ENCODE peak calls at places on chromosomes 2 and 18, in five cellular contexts. One of them, this sample, is unnamed.

GRCh38 chr18:35289293-35290069 is 548 bp downstream of the ZSCAN30 start:
- DNase-seq in GM12865: peak
- DNase-seq in endothelial cell: no peak
- DNase-seq in AG10803: peak
- DNase-seq in epithelial cell of esophagus: no peak
- DNase-seq in this sample: peak

GRCh38 chr2:55490554-55490953 is 29.0 kb upstream of the CFAP36 start:
- DNase-seq in endothelial cell: no peak
- DNase-seq in GM12865: no peak
- DNase-seq in epithelial cell of esophagus: peak
- DNase-seq in AG10803: peak
- DNase-seq in this sample: no peak

GRCh38 chr2:172116107-172116506 is 13.4 kb upstream of the DLX2 start:
- DNase-seq in AG10803: no peak
- DNase-seq in endothelial cell: no peak
- DNase-seq in GM12865: no peak
- DNase-seq in epithelial cell of esophagus: no peak
- DNase-seq in this sample: no peak

GRCh38 chr2:26904839-26905238 is 56.9 kb downstream of the DPYSL5 start:
- DNase-seq in AG10803: no peak
- DNase-seq in GM12865: peak
- DNase-seq in epithelial cell of esophagus: no peak
- DNase-seq in endothelial cell: no peak
- DNase-seq in this sample: no peak

GRCh38 chr2:86383844-86384243 is 46.4 kb upstream of the REEP1 start:
- DNase-seq in endothelial cell: no peak
- DNase-seq in epithelial cell of esophagus: no peak
- DNase-seq in AG10803: peak
- DNase-seq in GM12865: no peak
- DNase-seq in this sample: no peak

GRCh38 chr18:47953471-47953931 is 23.0 kb upstream of the SMAD2 start:
- DNase-seq in GM12865: peak
- DNase-seq in endothelial cell: no peak
- DNase-seq in AG10803: peak
- DNase-seq in epithelial cell of esophagus: peak
- DNase-seq in this sample: peak

GRCh38 chr2:173715483-173715882 is 249.7 kb downstream of the SP3 start:
- DNase-seq in AG10803: peak
- DNase-seq in GM12865: no peak
- DNase-seq in endothelial cell: no peak
- DNase-seq in epithelial cell of esophagus: peak
- DNase-seq in this sample: no peak

GRCh38 chr2:121061633-121062032 is 223.4 kb downstream of the TFCP2L1 start:
- DNase-seq in endothelial cell: no peak
- DNase-seq in GM12865: no peak
- DNase-seq in epithelial cell of esophagus: no peak
- DNase-seq in AG10803: no peak
- DNase-seq in this sample: no peak

GRCh38 chr2:52017836-52018235 is 985.9 kb upstream of the NRXN1 start:
- DNase-seq in GM12865: no peak
- DNase-seq in endothelial cell: no peak
- DNase-seq in epithelial cell of esophagus: no peak
- DNase-seq in AG10803: no peak
- DNase-seq in this sample: no peak

GRCh38 chr2:98608962-98609604 is 694 bp downstream of the UNC50 start:
- DNase-seq in epithelial cell of esophagus: peak
- DNase-seq in GM12865: peak
- DNase-seq in endothelial cell: peak
- DNase-seq in AG10803: peak
- DNase-seq in this sample: peak

GRCh38 chr18:73099759-73100158 is 232.0 kb upstream of the NETO1 start:
- DNase-seq in GM12865: no peak
- DNase-seq in endothelial cell: no peak
- DNase-seq in AG10803: no peak
- DNase-seq in epithelial cell of esophagus: no peak
- DNase-seq in this sample: no peak

GRCh38 chr2:120344991-120345975 is 653 bp upstream of the INHBB start:
- DNase-seq in epithelial cell of esophagus: no peak
- DNase-seq in endothelial cell: peak
- DNase-seq in GM12865: peak
- DNase-seq in AG10803: no peak
- DNase-seq in this sample: peak

GRCh38 chr18:56200381-56200831 is 438.0 kb downstream of the TXNL1 start:
- DNase-seq in endothelial cell: no peak
- DNase-seq in GM12865: no peak
- DNase-seq in epithelial cell of esophagus: peak
- DNase-seq in AG10803: peak
- DNase-seq in this sample: no peak

GRCh38 chr2:23600336-23600735 is 215.4 kb downstream of the KLHL29 start:
- DNase-seq in AG10803: no peak
- DNase-seq in GM12865: no peak
- DNase-seq in endothelial cell: no peak
- DNase-seq in epithelial cell of esophagus: no peak
- DNase-seq in this sample: no peak

GRCh38 chr2:82282111-82282882 is 1977.7 kb upstream of the LRRTM1 start:
- DNase-seq in epithelial cell of esophagus: no peak
- DNase-seq in AG10803: no peak
- DNase-seq in endothelial cell: peak
- DNase-seq in GM12865: no peak
- DNase-seq in this sample: peak

GRCh38 chr2:227812001-227812400 is 1.6 kb upstream of the CCL20 start:
- DNase-seq in AG10803: no peak
- DNase-seq in endothelial cell: no peak
- DNase-seq in GM12865: no peak
- DNase-seq in epithelial cell of esophagus: no peak
- DNase-seq in this sample: no peak

GRCh38 chr2:9483107-9483506 is 8.8 kb downstream of the IAH1 start:
- DNase-seq in endothelial cell: no peak
- DNase-seq in epithelial cell of esophagus: peak
- DNase-seq in AG10803: no peak
- DNase-seq in GM12865: no peak
- DNase-seq in this sample: no peak

GRCh38 chr18:42338683-42339082 is 383.6 kb downstream of the PIK3C3 start:
- DNase-seq in endothelial cell: no peak
- DNase-seq in epithelial cell of esophagus: no peak
- DNase-seq in GM12865: no peak
- DNase-seq in AG10803: no peak
- DNase-seq in this sample: no peak

GRCh38 chr2:156132941-156133340 is 199.6 kb downstream of the NR4A2 start:
- DNase-seq in AG10803: no peak
- DNase-seq in endothelial cell: no peak
- DNase-seq in GM12865: no peak
- DNase-seq in epithelial cell of esophagus: no peak
- DNase-seq in this sample: no peak

GRCh38 chr2:157592983-157593382 is 35.7 kb downstream of the ACVR1C start:
- DNase-seq in endothelial cell: no peak
- DNase-seq in epithelial cell of esophagus: peak
- DNase-seq in AG10803: peak
- DNase-seq in GM12865: peak
- DNase-seq in this sample: no peak
- TF ChIP-seq CTCF in endothelial cell: peak
- TF ChIP-seq CTCF in epithelial cell of esophagus: peak
- TF ChIP-seq CTCF in AG10803: peak
- TF ChIP-seq CTCF in GM12865: peak
- TF ChIP-seq CTCF in this sample: no peak

GRCh38 chr2:21372654-21373053 is 248.9 kb downstream of the TDRD15 start:
- DNase-seq in GM12865: peak
- DNase-seq in endothelial cell: peak
- DNase-seq in epithelial cell of esophagus: peak
- DNase-seq in AG10803: no peak
- DNase-seq in this sample: no peak
- TF ChIP-seq CTCF in GM12865: peak
- TF ChIP-seq CTCF in endothelial cell: peak
- TF ChIP-seq CTCF in epithelial cell of esophagus: peak
- TF ChIP-seq CTCF in AG10803: no peak
- TF ChIP-seq CTCF in this sample: peak

GRCh38 chr2:33034784-33035183 is 88.0 kb downstream of the LTBP1 start:
- DNase-seq in AG10803: peak
- DNase-seq in epithelial cell of esophagus: peak
- DNase-seq in endothelial cell: no peak
- DNase-seq in GM12865: no peak
- DNase-seq in this sample: no peak
- TF ChIP-seq CTCF in AG10803: peak
- TF ChIP-seq CTCF in epithelial cell of esophagus: peak
- TF ChIP-seq CTCF in endothelial cell: no peak
- TF ChIP-seq CTCF in GM12865: no peak
- TF ChIP-seq CTCF in this sample: no peak

DNA sequence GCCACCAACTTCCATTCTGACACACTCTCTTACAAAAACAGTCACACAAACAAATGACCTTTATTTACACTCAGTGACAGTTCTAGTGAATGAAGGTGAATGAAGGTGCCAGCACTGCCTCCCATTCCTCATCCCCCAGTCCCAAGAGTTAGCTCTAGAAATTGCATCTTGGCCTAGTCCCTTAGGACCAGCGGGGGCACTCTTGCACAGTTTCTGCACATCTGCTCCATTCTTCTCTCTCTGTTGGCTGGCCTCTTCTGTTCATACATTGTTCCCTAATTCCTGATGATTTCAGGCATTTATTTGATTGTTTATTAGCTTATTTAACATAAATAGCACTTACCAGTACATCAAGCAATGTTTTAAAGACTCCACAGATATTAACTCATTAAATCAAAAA is 30.9 kb downstream of the GAREM1 start:
- DNase-seq in endothelial cell: peak
- DNase-seq in AG10803: no peak
- DNase-seq in epithelial cell of esophagus: peak
- DNase-seq in GM12865: no peak
- DNase-seq in this sample: no peak
- TF ChIP-seq CTCF in endothelial cell: no peak
- TF ChIP-seq CTCF in AG10803: peak
- TF ChIP-seq CTCF in epithelial cell of esophagus: peak
- TF ChIP-seq CTCF in GM12865: peak
- TF ChIP-seq CTCF in this sample: no peak

GRCh38 chr18:11398625-11399024 is 210.8 kb upstream of the SLC35G4 start:
- DNase-seq in AG10803: no peak
- DNase-seq in GM12865: no peak
- DNase-seq in epithelial cell of esophagus: no peak
- DNase-seq in endothelial cell: no peak
- DNase-seq in this sample: no peak
- TF ChIP-seq CTCF in AG10803: no peak
- TF ChIP-seq CTCF in GM12865: peak
- TF ChIP-seq CTCF in epithelial cell of esophagus: no peak
- TF ChIP-seq CTCF in endothelial cell: peak
- TF ChIP-seq CTCF in this sample: peak

DNA sequence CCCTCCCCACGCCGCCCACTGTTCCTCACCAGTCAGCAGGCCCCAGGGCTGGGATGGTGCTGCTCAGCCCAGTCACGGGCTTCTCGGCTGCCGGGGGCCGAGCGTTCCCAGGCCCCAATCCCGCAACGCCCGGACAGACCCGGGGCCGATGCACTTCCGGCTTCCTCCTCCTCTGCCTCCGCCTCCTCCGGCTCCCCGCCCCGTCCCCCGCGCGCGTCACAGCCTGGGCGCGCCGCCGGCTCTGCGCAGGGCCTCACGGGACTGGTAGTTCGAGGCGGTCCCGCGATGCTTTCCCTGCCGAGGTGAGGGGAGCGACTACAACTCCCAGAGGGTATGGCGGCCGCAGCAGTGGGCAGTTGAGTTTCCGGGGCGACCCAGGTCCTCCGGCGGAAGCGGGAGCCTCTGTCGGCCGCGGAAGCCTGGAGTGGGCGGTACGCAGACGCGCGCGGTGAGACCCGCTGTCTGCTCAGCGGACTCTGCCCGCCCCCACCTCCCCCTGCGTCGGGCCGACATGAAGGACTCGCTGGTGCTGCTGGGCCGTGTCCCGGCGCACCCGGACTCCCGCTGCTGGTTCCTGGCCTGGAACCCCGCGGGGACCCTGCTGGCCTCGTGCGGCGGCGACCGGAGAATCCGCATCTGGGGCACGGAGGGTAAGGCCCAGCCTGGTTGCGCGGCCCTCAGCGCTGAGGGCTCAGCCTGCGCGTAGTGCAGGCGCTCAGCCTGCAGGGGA is at the start of the genes CIAO1 and TMEM127:
- DNase-seq in AG10803: peak
- DNase-seq in endothelial cell: peak
- DNase-seq in GM12865: peak
- DNase-seq in epithelial cell of esophagus: peak
- DNase-seq in this sample: peak
- TF ChIP-seq CTCF in AG10803: peak
- TF ChIP-seq CTCF in endothelial cell: no peak
- TF ChIP-seq CTCF in GM12865: no peak
- TF ChIP-seq CTCF in epithelial cell of esophagus: peak
- TF ChIP-seq CTCF in this sample: peak

GRCh38 chr2:144519934-144520717 is at the start of gene ZEB2:
- DNase-seq in AG10803: peak
- DNase-seq in epithelial cell of esophagus: no peak
- DNase-seq in GM12865: peak
- DNase-seq in endothelial cell: peak
- DNase-seq in this sample: peak
- TF ChIP-seq CTCF in AG10803: peak
- TF ChIP-seq CTCF in epithelial cell of esophagus: no peak
- TF ChIP-seq CTCF in GM12865: peak
- TF ChIP-seq CTCF in endothelial cell: peak
- TF ChIP-seq CTCF in this sample: peak

This sample was measured in nephron progenitor cell.